ENCODE peak calls at places on chromosomes 6 and 20, in six cellular contexts. H is stimulated activated CD4-positive, alpha-beta T cell treated with anti-CD3 and anti-CD28 coated beads, Interleukin-15, amount 100 ng/mL, for 24 hours; K is activated CD4-positive, alpha-beta T cell treated with anti-CD3 and anti-CD28 coated beads, Interleukin-2, amount 50 U/mL, for 24 hours; A is NCI-H2029 treated with DMSO at 0.1 percent for 48 hours; T is hippocampal formation; S is GF-D8. W is an unnamed sample.
A peak's percentile ranks its signal among the peaks of the same experiment; 100 is the strongest.

GRCh38 chr20:31663838-31664695 is 26.4 kb downstream of the COX4I2 start:
- DNase-seq in H (no peak), K (no peak), A (peak; percentile 62), T (peak; percentile 43), S (no peak), W (peak; percentile 74)

GRCh38 chr20:20489054-20489453 is 121.2 kb downstream of the INSM1 start:
- DNase-seq in H (peak; percentile 9), K (no peak), A (no peak), T (no peak), S (no peak), W (peak; percentile 14)

GRCh38 chr6:32968093-32968769 is at the start of gene BRD2:
- DNase-seq in H (peak; percentile 97), K (peak; percentile 90), A (peak; percentile 87), T (peak; percentile 93), S (peak; percentile 88), W (peak; percentile 98)

GRCh38 chr6:113432729-113433505 is 424.2 kb upstream of the MARCKS start:
- DNase-seq in H (no peak), K (no peak), A (no peak), T (no peak), S (no peak), W (no peak)

GRCh38 chr20:24600012-24600411 is 130.6 kb downstream of the SYNDIG1 start:
- DNase-seq in H (no peak), K (no peak), A (no peak), T (no peak), S (no peak), W (no peak)

GRCh38 chr20:22905667-22906066 is 129.4 kb upstream of the SSTR4 start:
- DNase-seq in H (no peak), K (no peak), A (no peak), T (no peak), S (no peak), W (peak; percentile 1)

GRCh38 chr6:37280162-37280895 is 22.4 kb upstream of the TMEM217 start:
- DNase-seq in H (no peak), K (no peak), A (no peak), T (no peak), S (peak; percentile 59), W (no peak)

GRCh38 chr6:53361549-53362031 is 12.8 kb upstream of the ELOVL5 start:
- DNase-seq in H (peak; percentile 39), K (no peak), A (peak; percentile 29), T (no peak), S (no peak), W (no peak)

GRCh38 chr20:21235713-21236445 is 67.3 kb upstream of the XRN2 start:
- DNase-seq in H (peak; percentile 78), K (peak; percentile 23), A (peak; percentile 78), T (peak; percentile 87), S (peak; percentile 13), W (peak; percentile 87)

GRCh38 chr6:15722731-15723130 is 59.9 kb upstream of the DTNBP1 start:
- DNase-seq in H (no peak), K (no peak), A (no peak), T (no peak), S (no peak), W (no peak)

GRCh38 chr6:90915224-90915915 is 328.5 kb upstream of the MAP3K7 start:
- DNase-seq in H (no peak), K (no peak), A (no peak), T (no peak), S (no peak), W (no peak)

GRCh38 chr20:23144856-23145255 is 58.7 kb upstream of the CD93 start:
- DNase-seq in H (no peak), K (no peak), A (no peak), T (no peak), S (no peak), W (no peak)

GRCh38 chr6:132798820-132799538 is 542 bp upstream of the SLC18B1 start:
- DNase-seq in H (peak; percentile 82), K (peak; percentile 42), A (peak; percentile 48), T (peak; percentile 49), S (no peak), W (peak; percentile 54)

GRCh38 chr6:170088349-170088951 is 202.4 kb downstream of the DLL1 start:
- DNase-seq in H (peak; percentile 27), K (no peak), A (no peak), T (no peak), S (no peak), W (no peak)

GRCh38 chr6:158900614-158901312 is 81.6 kb upstream of the EZR start:
- DNase-seq in H (no peak), K (no peak), A (no peak), T (no peak), S (no peak), W (no peak)

GRCh38 chr6:69719602-69720193 is 77.1 kb downstream of the LMBRD1 start:
- DNase-seq in H (no peak), K (no peak), A (no peak), T (no peak), S (no peak), W (no peak)

GRCh38 chr6:9131616-9132015 is 696.3 kb upstream of the SLC35B3 start:
- DNase-seq in H (no peak), K (no peak), A (peak; percentile 84), T (no peak), S (no peak), W (no peak)

GRCh38 chr20:57714409-57715267 is 4.8 kb upstream of the PMEPA1 start:
- DNase-seq in H (no peak), K (no peak), A (no peak), T (no peak), S (no peak), W (no peak)

GRCh38 chr20:41476446-41476845 is 109.8 kb upstream of the EMILIN3 start:
- DNase-seq in H (no peak), K (no peak), A (peak; percentile 96), T (no peak), S (no peak), W (no peak)

W was measured in globus pallidus.